ENCODE peak calls at places on chromosomes 1 and 21, in four cellular contexts. B is K562, U is A549, E is WTC11. C is an unnamed sample.

GRCh38 chr1:3573499-3573898 is 37.8 kb downstream of the MEGF6 start:
- DNase-seq in E (no peak), U (no peak), B (no peak), C (no peak)

GRCh38 chr1:33908344-33908956 is 44.6 kb downstream of the HMGB4 start:
- DNase-seq in U (no peak), B (no peak), E (no peak), C (no peak)

GRCh38 chr1:224804220-224804619 is 125.3 kb upstream of the DNAH14 start:
- DNase-seq in B (no peak), E (no peak), U (no peak), C (no peak)

GRCh38 chr1:33710989-33711388 is 152.9 kb upstream of the HMGB4 start:
- DNase-seq in E (no peak), U (no peak), B (no peak), C (no peak)

GRCh38 chr1:204313675-204314074 is 46.1 kb downstream of the PLEKHA6 start:
- DNase-seq in U (no peak), E (no peak), B (no peak), C (peak)

GRCh38 chr1:112643080-112643479 is 23.4 kb downstream of the CAPZA1 start:
- DNase-seq in B (no peak), U (no peak), E (no peak), C (peak)

GRCh38 chr1:202158810-202159533 is 1.4 kb downstream of the PTPN7 start:
- DNase-seq in E (no peak), U (no peak), B (peak), C (no peak)

GRCh38 chr21:46006547-46007497 is 25.3 kb downstream of the COL6A1 start:
- DNase-seq in E (peak), B (no peak), U (no peak), C (no peak)

GRCh38 chr1:234919061-234919755 is 209.4 kb downstream of the TOMM20 start:
- DNase-seq in B (no peak), U (no peak), E (no peak), C (peak)

GRCh38 chr1:83822206-83822605 is 176.7 kb downstream of the TTLL7 start:
- DNase-seq in U (no peak), E (no peak), B (no peak), C (no peak)

GRCh38 chr1:153535664-153536585 is at the start of gene S100A6:
- DNase-seq in U (peak), B (no peak), E (no peak), C (peak)

GRCh38 chr1:9271268-9271667 is 21.4 kb upstream of the SPSB1 start:
- DNase-seq in E (no peak), B (no peak), U (no peak), C (no peak)

GRCh38 chr1:237736372-237737029 is 154.2 kb downstream of the ZP4 start:
- DNase-seq in B (peak), U (no peak), E (no peak), C (no peak)

GRCh38 chr1:195939844-195940243 is 668.4 kb downstream of the KCNT2 start:
- DNase-seq in E (peak), B (peak), U (no peak), C (no peak)

GRCh38 chr1:51627672-51628071 is 10.8 kb downstream of the OSBPL9 start:
- DNase-seq in B (peak), E (no peak), U (no peak), C (peak)

GRCh38 chr1:46053734-46054133 is 78.7 kb downstream of the PIK3R3 start:
- DNase-seq in B (peak), E (no peak), U (no peak), C (no peak)

GRCh38 chr1:200468264-200469001 is 58.6 kb upstream of the ZNF281 start:
- DNase-seq in U (no peak), E (no peak), B (no peak), C (no peak)

DNA sequence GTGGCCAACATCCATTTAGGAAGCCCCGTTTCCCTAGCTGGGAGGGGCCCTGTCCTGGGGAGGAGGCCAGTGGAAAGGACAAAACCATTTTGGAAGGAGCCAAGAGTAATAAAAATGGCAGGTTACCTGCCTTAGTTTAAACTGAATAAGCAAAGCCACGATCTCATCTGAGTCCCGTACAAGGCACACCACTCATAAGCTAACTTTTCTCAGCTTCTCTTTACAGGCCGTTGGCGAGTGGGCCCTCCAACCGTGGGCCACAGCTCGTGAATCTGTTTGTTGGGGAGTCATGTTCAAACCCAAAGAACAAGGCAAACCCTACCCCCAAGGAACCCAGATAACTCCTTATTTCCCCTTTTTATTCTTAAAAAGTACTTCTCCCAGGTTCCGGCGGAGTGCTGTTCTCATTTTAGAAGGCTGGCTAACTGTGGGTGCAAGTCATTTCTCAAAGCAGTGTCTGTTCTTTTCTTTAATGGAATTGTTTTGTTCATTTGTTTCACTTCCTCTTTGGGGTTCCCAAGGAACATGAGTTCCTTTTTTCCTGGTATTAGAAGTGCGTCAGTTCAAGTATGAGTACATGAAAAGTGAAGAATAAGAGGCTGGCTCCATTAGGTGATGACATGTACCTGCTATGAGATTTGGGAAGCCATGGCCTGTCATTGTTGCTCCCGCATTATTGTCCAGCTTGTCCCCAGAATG is 89.0 kb downstream of the PSMG1 start:
- DNase-seq in U (no peak), E (no peak), B (no peak), C (no peak)
- TF ChIP-seq MAX in U (no peak), E (no peak), B (no peak), C (no peak)

DNA sequence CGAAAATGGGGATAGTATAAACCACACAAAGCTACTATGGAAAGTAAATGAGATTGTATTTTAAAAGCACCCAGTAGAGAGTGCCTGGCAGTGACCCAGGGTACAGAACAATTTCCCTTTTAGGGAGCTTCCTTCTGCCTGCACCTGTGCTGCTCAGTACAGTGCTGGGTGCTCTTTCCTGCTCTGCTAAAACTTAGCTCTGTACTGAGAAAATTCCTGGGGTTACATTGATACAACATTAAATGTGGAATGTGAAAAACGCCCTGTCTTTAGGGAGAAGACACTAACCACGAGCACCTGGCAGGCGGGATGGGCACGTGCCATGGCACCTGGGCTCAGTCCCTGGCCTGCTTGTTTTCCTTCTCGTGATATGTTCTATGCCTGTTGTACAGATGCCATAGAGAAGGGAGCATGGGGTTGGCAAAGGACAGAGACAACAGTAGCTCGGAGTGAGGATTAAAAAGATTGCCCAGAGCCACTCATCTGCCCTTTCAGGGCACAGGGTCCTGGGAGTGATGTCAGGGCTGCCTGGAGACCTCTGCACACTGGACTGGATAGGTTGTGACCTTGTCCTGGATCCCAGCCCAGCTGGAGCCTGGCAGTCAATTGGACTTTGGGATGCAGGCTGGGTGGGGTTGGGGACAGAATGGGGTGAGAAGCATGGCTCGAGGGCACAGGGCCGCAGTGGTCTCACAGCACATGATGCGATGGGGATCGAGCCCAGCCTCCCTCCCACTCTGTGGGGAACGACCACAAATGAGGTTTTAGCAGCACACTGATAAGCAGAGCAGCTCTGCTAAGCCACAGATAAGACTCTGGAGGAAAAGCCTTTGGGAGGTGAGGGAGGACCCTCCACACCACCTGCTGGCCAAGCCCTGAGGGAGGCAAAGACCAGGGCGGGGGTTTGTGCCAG is 4.2 kb downstream of the SPATA46 start:
- DNase-seq in B (peak), E (no peak), U (no peak), C (no peak)
- TF ChIP-seq MAX in B (peak), E (no peak), U (no peak), C (no peak)

GRCh38 chr1:151988405-151988851 is 5.2 kb downstream of the S100A10 start:
- DNase-seq in B (peak), U (peak), E (no peak), C (peak)
- TF ChIP-seq MAX in B (no peak), U (peak), E (no peak), C (no peak)

GRCh38 chr1:63951076-63951946 is 177.5 kb downstream of the ROR1 start:
- DNase-seq in U (no peak), E (no peak), B (no peak), C (no peak)
- TF ChIP-seq MAX in U (no peak), E (no peak), B (no peak), C (no peak)

GRCh38 chr1:98316286-98316685 is 345.2 kb upstream of the SNX7 start:
- DNase-seq in U (no peak), B (no peak), E (no peak), C (peak)
- TF ChIP-seq MAX in U (no peak), B (no peak), E (no peak), C (no peak)

GRCh38 chr1:57832616-57833015 is 408.8 kb upstream of the DAB1 start:
- DNase-seq in E (no peak), B (no peak), U (no peak), C (no peak)

GRCh38 chr1:57833296-57833695 is 409.4 kb upstream of the DAB1 start:
- DNase-seq in E (no peak), U (no peak), B (no peak), C (no peak)

GRCh38 chr1:57835620-57836019 is 411.8 kb upstream of the DAB1 start:
- DNase-seq in E (no peak), U (no peak), B (no peak), C (no peak)

GRCh38 chr1:57826535-57826934 is 402.7 kb upstream of the DAB1 start:
- DNase-seq in E (no peak), B (no peak), U (no peak), C (no peak)

DNA sequence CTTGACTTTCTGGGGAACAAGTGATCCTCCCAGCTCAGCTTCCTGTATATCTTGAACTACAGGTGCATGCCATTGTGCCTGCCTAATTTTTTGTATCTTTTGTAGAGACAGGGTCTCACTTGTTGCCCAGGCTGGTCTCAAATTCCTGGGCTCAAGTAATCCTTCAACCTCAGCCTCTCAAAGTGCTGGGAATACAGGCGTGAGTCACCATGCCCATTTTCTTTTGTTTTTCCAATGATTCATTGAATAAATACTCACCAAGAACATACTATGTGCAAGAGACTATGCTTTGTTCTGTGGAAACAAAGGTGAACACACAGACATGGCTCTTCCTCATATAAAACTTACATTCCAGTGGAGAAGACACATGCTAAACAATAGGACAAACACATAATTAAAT is 407.8 kb upstream of the DAB1 start:
- DNase-seq in B (no peak), E (no peak), U (no peak), C (peak)
- TF ChIP-seq MAX in B (no peak), E (no peak), U (no peak), C (no peak)

DNA sequence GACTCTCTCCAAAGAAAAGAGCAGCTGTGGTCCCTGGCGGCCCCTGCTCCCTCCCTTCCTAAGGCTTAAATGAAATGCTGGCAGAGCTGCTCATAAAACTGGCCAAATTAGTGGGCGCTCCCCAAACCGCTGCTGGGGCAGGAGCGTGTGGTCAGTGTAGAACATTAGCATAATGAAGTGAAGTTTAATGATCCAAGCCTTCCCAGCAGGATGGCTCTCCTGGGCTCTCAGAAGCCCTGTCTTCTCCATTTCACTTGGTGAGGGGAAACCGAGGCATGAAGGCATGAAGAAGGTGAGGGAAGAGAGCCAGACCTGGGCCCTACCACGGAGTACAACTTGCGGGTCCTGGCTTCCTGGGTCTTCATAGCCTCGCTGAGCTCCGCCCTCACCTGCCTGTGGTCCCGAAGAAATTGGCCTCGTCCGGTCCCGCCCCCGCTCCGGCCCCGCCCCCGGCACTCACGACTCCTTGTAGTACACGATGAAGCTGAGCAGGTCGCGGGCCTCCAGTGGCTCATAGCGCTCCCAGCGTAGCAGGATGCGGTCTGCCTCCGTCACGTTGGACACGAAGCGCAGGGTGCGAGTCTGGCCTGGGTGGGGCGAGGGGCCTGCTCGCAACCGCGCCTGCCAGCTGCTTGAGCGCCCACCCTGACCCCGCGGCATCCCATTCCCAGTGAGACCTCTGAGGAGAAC is 10.3 kb downstream of the INSRR start:
- DNase-seq in B (peak), E (peak), U (no peak), C (no peak)
- TF ChIP-seq MAX in B (no peak), E (no peak), U (no peak), C (no peak)

GRCh38 chr1:222749927-222750326 is 12.9 kb downstream of the FAM177B start:
- DNase-seq in E (no peak), B (no peak), U (no peak), C (peak)

GRCh38 chr1:222750651-222751050 is 13.6 kb downstream of the FAM177B start:
- DNase-seq in U (no peak), B (no peak), E (no peak), C (no peak)

GRCh38 chr1:222757673-222758268 is 20.8 kb downstream of the FAM177B start:
- DNase-seq in U (no peak), E (no peak), B (no peak), C (no peak)

GRCh38 chr1:222754386-222755139 is 17.6 kb downstream of the FAM177B start:
- DNase-seq in B (no peak), E (no peak), U (no peak), C (no peak)
- TF ChIP-seq MAX in B (no peak), E (no peak), U (no peak), C (no peak)

GRCh38 chr1:15343729-15344128 is 66.0 kb upstream of the EFHD2 start:
- DNase-seq in U (no peak), B (no peak), E (no peak), C (no peak)
- TF ChIP-seq MAX in U (no peak), B (no peak), E (no peak), C (no peak)

DNA sequence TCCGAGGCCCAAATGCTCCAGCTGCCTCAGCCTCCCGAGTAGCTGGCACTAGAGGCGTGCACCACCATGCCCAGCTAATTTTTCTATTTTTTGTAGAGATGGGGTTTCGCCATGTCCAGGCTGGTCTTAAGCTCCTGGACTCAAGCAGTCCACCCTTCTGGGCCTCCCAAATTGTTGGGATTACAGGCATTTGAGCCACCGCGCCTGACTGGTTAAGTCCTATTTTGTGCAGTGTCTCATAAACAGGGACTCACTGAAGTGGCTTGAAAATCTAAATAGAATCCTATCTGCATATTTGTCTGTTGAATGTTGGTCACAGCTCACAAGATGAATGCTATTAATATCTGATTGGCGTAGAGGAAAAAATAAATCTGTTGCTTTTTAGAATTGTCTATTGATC is 6.0 kb upstream of the CHAF1B start:
- DNase-seq in U (no peak), B (no peak), E (no peak), C (no peak)
- TF ChIP-seq MAX in U (no peak), B (no peak), E (no peak), C (no peak)

C was measured in endothelial cell of umbilical vein.